ENCODE peak calls at places on chromosome 13, in eight cellular contexts. Y is psoas muscle, D is Panc1, M is spleen, S is neuronal stem cell, B is neural progenitor cell, R is thoracic aorta, G is DND-41. U is an unnamed sample. For H3K36me3, the result is how much of the 10 kb centered on the place peaks cover.

GRCh38 chr13:67043901-67044300 is 186.2 kb downstream of the PCDH9 start:
- DNase-seq in R (no peak), D (no peak), Y (no peak), S (no peak), G (no peak), M (no peak), B (peak), U (no peak)

GRCh38 chr13:30978981-30979956 is 46.8 kb downstream of the TEX26 start:
- DNase-seq in M (no peak), Y (no peak), D (no peak), S (peak), G (peak), B (peak), R (no peak), U (peak)

GRCh38 chr13:113882716-113883115 is 18.8 kb upstream of the GAS6 start:
- DNase-seq in G (no peak), D (no peak), R (no peak), Y (no peak), B (no peak), S (no peak), M (no peak), U (no peak)

GRCh38 chr13:24618219-24618955 is 61.8 kb upstream of the ATP12A start:
- DNase-seq in Y (no peak), S (no peak), B (no peak), R (no peak), D (no peak), G (peak), M (peak), U (peak)

GRCh38 chr13:75165543-75166230 is 316.3 kb downstream of the TBC1D4 start:
- DNase-seq in B (no peak), R (no peak), M (no peak), S (no peak), D (no peak), Y (no peak), G (no peak), U (no peak)

GRCh38 chr13:111153977-111154332 is 38.8 kb downstream of the ARHGEF7 start:
- DNase-seq in B (no peak), S (no peak), R (no peak), M (no peak), D (no peak), G (no peak), Y (no peak), U (no peak)

GRCh38 chr13:108213946-108214345 is 1.4 kb downstream of the LIG4 start:
- DNase-seq in S (no peak), B (peak), Y (no peak), G (no peak), R (no peak), M (no peak), D (no peak), U (no peak)

GRCh38 chr13:80276371-80277289 is 64.3 kb downstream of the SPRY2 start:
- DNase-seq in Y (no peak), D (no peak), B (peak), R (no peak), M (no peak), G (no peak), S (peak), U (no peak)

GRCh38 chr13:21871302-21871862 is 200.5 kb downstream of the FGF9 start:
- DNase-seq in Y (no peak), R (no peak), D (no peak), G (no peak), M (no peak), S (no peak), B (no peak), U (no peak)

GRCh38 chr13:102311901-102312300 is 89.9 kb downstream of the FGF14 start:
- DNase-seq in R (no peak), G (no peak), S (no peak), B (no peak), Y (no peak), M (no peak), D (no peak), U (no peak)

GRCh38 chr13:53058077-53058660 is 29.6 kb downstream of the OLFM4 start:
- DNase-seq in D (no peak), R (no peak), Y (no peak), S (no peak), M (no peak), G (no peak), B (no peak), U (no peak)

GRCh38 chr13:51585696-51586095 is 1.4 kb downstream of the WDFY2 start:
- DNase-seq in R (no peak), Y (no peak), G (no peak), S (no peak), D (no peak), M (no peak), B (no peak), U (no peak)

GRCh38 chr13:50989476-50989875 is 79.9 kb downstream of the RNASEH2B start:
- DNase-seq in G (no peak), B (peak), S (no peak), D (no peak), M (no peak), Y (peak), R (no peak), U (no peak)

GRCh38 chr13:28545583-28546333 is 50.8 kb upstream of the FLT1 start:
- DNase-seq in D (no peak), R (no peak), B (no peak), G (no peak), S (no peak), Y (no peak), M (no peak), U (no peak)

GRCh38 chr13:34719060-34719875 is 222.8 kb upstream of the NBEA start:
- DNase-seq in G (no peak), B (peak), Y (no peak), D (no peak), S (peak), R (no peak), M (no peak), U (no peak)

GRCh38 chr13:46101002-46101401 is 3.8 kb downstream of the CPB2 start:
- DNase-seq in R (no peak), G (no peak), S (no peak), D (no peak), M (no peak), B (no peak), Y (no peak), U (no peak)

DNA sequence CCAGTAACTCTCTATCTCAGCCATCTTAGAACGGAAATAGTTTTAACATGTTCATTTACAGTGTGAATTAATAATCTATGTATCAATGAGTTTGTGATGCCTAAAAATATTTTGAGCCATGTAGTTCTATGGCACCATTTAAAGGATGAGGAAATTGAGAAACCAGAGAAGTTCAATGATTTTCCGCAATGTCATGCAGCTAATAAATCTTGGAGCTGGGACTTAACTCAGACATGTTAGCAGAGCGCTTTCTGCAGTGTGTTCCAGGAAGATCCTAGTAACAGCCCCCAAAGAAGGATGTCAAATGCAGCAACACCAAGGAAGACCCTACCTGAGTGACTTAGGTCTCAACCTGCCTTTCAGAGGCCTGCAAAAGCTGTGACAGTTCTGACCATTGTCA is 99.3 kb upstream of the RAP2A start:
- DNase-seq in B (no peak), S (no peak), Y (no peak), D (no peak), R (no peak), M (no peak), G (no peak), U (no peak)
- H3K27ac ChIP-seq in B (no peak), S (no peak), Y (peak), D (peak), R (peak), M (no peak), G (no peak), U (no peak)

GRCh38 chr13:49678172-49678914 is 12.9 kb downstream of the EBPL start:
- DNase-seq in G (no peak), M (no peak), R (no peak), B (no peak), S (no peak), Y (no peak), D (no peak), U (no peak)

GRCh38 chr13:49683489-49683888 is 7.8 kb downstream of the EBPL start:
- DNase-seq in S (no peak), G (no peak), Y (no peak), B (no peak), D (no peak), M (no peak), R (no peak), U (no peak)

GRCh38 chr13:49676581-49677298 is 14.5 kb downstream of the EBPL start:
- DNase-seq in S (no peak), Y (no peak), G (no peak), D (no peak), B (no peak), M (no peak), R (no peak), U (no peak)

GRCh38 chr13:49679244-49679643 is 12.0 kb downstream of the EBPL start:
- DNase-seq in R (no peak), G (peak), S (no peak), Y (no peak), M (no peak), D (no peak), B (no peak), U (no peak)

GRCh38 chr13:49681837-49682236 is 9.4 kb downstream of the EBPL start:
- DNase-seq in G (no peak), S (no peak), B (peak), R (no peak), D (no peak), M (no peak), Y (no peak), U (no peak)
- H3K36me3 ChIP-seq in G (under half), S (under half), B (under half), R (under half), D (under half), M (under half), Y (under half), U (under half)

DNA sequence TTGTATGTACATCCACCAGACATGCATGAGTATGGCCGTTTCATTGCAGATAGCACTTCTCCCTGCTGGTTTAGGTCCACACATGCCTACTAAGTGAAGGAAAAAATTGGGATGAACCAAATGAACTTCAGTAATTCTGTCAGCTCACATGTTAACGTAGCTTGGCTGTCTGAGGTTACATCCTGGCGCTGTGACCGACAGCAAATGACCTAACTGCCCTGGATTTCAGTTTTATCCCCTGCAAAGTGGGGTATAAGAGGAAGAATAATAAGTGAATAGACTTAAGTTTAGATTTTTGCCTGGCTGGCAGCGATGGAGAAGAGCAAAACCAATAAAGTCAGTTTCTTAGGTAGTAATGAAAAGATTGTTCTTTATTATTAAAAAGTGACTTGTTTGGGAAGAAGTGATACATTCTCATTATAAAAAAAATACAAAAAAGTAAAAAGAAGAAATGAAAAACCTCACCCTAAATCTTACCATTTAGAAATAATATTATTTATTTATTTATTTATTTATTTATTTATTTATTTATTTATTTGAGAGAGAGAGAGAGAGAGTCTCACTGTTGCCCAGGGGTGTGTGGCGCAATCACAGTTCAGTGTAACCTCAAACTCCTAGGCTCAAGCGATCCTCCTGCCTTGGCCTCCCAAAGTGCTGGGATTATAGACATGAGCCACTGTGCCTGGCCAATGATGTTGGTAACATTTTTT is 4.2 kb upstream of the RNF113B start:
- DNase-seq in S (no peak), M (no peak), B (no peak), D (no peak), Y (no peak), R (no peak), G (no peak), U (no peak)
- H3K27ac ChIP-seq in S (no peak), M (no peak), B (no peak), D (no peak), Y (no peak), R (no peak), G (no peak), U (no peak)

GRCh38 chr13:94268661-94269060 is 210.8 kb downstream of the DCT start:
- DNase-seq in S (no peak), B (no peak), R (no peak), D (no peak), M (no peak), Y (no peak), G (no peak), U (no peak)
- H3K36me3 ChIP-seq in S (under half), B (under half), R (under half), D (under half), M (under half), Y (under half), G (under half), U (under half)

DNA sequence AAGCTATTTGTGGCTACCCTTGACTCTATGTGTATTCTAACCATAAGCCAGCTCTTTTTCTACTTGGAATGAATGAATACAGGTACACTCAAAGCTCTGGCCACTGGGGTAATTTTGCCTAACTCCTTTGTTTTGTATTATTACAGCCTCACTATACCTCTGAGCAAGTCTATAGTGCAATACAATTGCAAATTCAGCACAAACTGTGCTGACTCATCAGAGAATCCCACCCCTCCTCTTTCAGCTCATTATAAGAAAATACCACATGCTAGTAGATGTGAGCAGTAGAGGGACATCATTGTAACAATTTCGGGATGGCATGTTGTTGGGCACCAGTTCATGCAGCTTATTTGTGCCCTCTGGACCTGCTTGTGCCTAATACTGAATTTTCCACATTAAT is 1382.2 kb downstream of the SLITRK5 start:
- DNase-seq in Y (no peak), B (no peak), M (no peak), G (no peak), S (no peak), R (no peak), D (no peak), U (no peak)
- H3K27ac ChIP-seq in Y (no peak), B (no peak), M (no peak), G (no peak), S (no peak), R (no peak), D (no peak), U (no peak)

DNA sequence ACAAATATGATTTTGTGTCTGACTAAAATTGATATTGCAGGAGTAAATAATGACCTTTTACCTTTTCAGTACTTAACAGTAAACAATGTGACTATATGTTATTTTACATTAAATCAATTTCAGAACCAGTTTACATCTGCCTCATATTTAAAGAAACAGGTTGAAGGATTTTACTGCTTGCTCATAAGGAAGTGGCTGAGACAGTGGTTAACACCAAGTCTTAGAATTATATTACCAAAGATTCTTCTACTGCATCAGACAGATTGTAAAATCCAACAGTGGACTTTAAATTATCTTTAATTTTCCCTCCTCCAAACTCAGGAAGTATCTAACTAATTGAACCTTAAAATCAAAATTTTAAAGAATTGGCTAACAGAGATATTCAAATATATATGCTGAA is 1929.9 kb downstream of the PCDH9 start:
- DNase-seq in S (no peak), R (no peak), M (no peak), G (no peak), Y (no peak), B (no peak), D (no peak), U (no peak)
- H3K36me3 ChIP-seq in S (under half), R (under half), M (under half), G (under half), Y (under half), B (under half), D (under half), U (under half)

GRCh38 chr13:29906432-29907011 is 56.1 kb upstream of the UBL3 start:
- DNase-seq in D (no peak), R (no peak), M (no peak), S (no peak), G (no peak), B (no peak), Y (no peak), U (no peak)

GRCh38 chr13:29902632-29903305 is 52.4 kb upstream of the UBL3 start:
- DNase-seq in B (no peak), M (no peak), Y (no peak), S (no peak), G (no peak), D (no peak), R (no peak), U (no peak)

GRCh38 chr13:29903524-29903923 is 53.1 kb upstream of the UBL3 start:
- DNase-seq in S (no peak), B (no peak), G (no peak), M (no peak), D (no peak), Y (no peak), R (no peak), U (no peak)

GRCh38 chr13:29905845-29906244 is 55.4 kb upstream of the UBL3 start:
- DNase-seq in S (no peak), D (no peak), M (no peak), Y (no peak), G (no peak), R (no peak), B (no peak), U (no peak)

DNA sequence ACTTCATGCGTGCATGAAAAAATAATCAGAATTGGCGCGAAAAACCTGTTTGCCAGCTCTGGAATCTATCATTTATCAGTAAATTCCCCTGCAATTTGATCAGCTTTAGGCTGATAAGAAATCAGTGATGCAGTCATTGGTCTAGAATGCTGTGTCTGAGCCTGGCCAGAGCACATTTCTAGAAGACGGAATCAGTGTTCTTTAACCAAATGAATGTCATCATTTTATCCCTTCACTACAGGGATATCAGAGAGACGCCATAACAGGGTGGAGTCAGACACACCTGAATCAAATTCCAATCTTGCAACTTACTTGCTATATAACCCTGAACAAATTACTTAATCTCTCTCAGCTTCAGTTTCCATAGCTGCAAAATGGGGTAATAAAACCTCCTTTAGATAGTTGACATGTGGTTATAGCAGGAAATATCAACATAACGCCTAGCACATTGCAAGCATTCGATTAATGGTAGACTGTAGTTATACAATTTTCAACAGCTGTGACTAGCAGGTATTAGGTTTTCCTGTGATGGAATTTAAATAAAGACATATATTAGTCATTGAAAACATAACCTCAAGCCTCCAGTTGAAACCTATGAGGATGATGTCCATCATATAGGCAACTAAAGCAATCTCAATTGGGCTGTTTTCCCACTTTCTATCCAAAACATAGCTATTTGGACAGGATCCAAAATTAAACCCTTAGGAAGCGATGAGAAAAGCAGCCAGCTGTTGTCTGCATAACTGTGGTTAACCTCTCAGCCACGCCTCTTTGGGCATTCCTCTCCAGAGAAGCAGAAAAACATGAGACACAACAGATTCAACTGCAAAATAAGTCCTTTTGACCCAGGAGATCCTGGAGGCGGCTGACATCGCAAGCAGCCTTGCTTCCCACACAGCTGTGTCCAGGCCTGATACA is 51.6 kb upstream of the UBL3 start:
- DNase-seq in S (no peak), M (no peak), Y (peak), B (no peak), R (no peak), G (peak), D (no peak), U (peak)
- H3K27ac ChIP-seq in S (no peak), M (no peak), Y (no peak), B (no peak), R (no peak), G (no peak), D (no peak), U (peak)

DNA sequence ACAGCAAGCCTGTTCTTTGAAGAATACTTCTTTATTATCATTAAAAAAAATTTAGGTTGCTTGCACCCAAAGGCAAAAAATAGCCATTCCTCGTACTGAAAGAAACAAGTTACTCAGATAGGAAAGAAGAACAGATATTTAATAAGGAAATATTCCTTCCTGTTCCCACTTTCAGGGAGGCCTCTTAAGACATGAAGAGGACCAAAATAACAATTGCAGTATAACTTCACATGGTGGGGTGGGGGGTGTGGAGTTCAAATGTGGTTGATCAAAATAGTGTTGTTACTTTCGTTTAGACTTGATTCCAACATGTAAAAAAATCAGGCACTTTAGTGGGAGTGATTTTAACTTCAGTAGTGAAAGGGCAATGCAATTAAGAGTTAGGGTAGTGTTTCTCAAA is 3.6 kb downstream of the RGCC start:
- DNase-seq in Y (no peak), S (no peak), R (no peak), B (no peak), D (no peak), M (no peak), G (no peak), U (no peak)
- H3K36me3 ChIP-seq in Y (under half), S (under half), R (under half), B (under half), D (under half), M (under half), G (under half), U (under half)

GRCh38 chr13:45051315-45051714 is 62.0 kb downstream of the GPALPP1 start:
- DNase-seq in G (no peak), M (no peak), R (no peak), B (no peak), S (no peak), Y (no peak), D (no peak), U (no peak)

GRCh38 chr13:45055198-45055901 is 65.0 kb upstream of the GTF2F2 start:
- DNase-seq in Y (no peak), D (peak), S (no peak), R (no peak), G (no peak), M (no peak), B (no peak), U (no peak)

GRCh38 chr13:45060062-45060461 is 60.2 kb upstream of the GTF2F2 start:
- DNase-seq in R (no peak), G (no peak), D (no peak), M (no peak), S (no peak), B (no peak), Y (no peak), U (no peak)

GRCh38 chr13:45055902-45056648 is 64.2 kb upstream of the GTF2F2 start:
- DNase-seq in M (no peak), B (peak), G (no peak), Y (no peak), R (no peak), S (no peak), D (no peak), U (no peak)
- H3K27ac ChIP-seq in M (no peak), B (no peak), G (no peak), Y (no peak), R (peak), S (no peak), D (peak), U (no peak)

GRCh38 chr13:97986841-97987240 is 33.4 kb downstream of the IPO5 start:
- DNase-seq in S (no peak), M (peak), R (no peak), D (no peak), Y (no peak), B (no peak), G (no peak), U (no peak)
- H3K36me3 ChIP-seq in S (half or more), M (half or more), R (half or more), D (half or more), Y (under half), B (half or more), G (half or more), U (under half)